ENCODE peak calls at places on chromosomes 11 and 22, in six cellular contexts. T, P, U, I, Q and L are unnamed samples.

GRCh38 chr11:26779466-26779865 is 57.6 kb upstream of the SLC5A12 start:
- DNase-seq in T (no peak), Q (no peak), I (no peak), P (no peak), U (no peak), L (no peak)

GRCh38 chr11:78171951-78172350 is 16.5 kb downstream of the KCTD21 start:
- DNase-seq in T (no peak), P (no peak), I (no peak), U (no peak), Q (no peak), L (no peak)

GRCh38 chr11:28038775-28039174 is 69.2 kb downstream of the KIF18A start:
- DNase-seq in Q (no peak), I (no peak), U (no peak), P (no peak), T (no peak), L (no peak)

GRCh38 chr11:120708511-120709183 is 197.1 kb downstream of the GRIK4 start:
- DNase-seq in I (no peak), T (no peak), P (no peak), U (no peak), Q (no peak), L (no peak)

GRCh38 chr11:71372693-71373657 is 75.2 kb downstream of the DHCR7 start:
- DNase-seq in U (no peak), P (no peak), Q (peak; percentile 14), I (no peak), T (no peak), L (no peak)

GRCh38 chr11:12841946-12842630 is 167.0 kb upstream of the RASSF10 start:
- DNase-seq in T (peak; percentile 58), P (no peak), I (no peak), U (no peak), Q (peak; percentile 22), L (peak; percentile 16)

GRCh38 chr11:31089117-31089516 is 280.4 kb downstream of the DCDC1 start:
- DNase-seq in I (no peak), U (no peak), Q (no peak), T (no peak), P (no peak), L (no peak)

GRCh38 chr11:101600948-101601347 is 17.1 kb upstream of the TRPC6 start:
- DNase-seq in U (no peak), I (no peak), Q (no peak), P (no peak), T (no peak), L (no peak)

GRCh38 chr22:44024288-44024908 is at the start of gene PARVB:
- DNase-seq in P (no peak), Q (peak; percentile 55), U (peak; percentile 17), T (no peak), I (peak; percentile 39), L (peak; percentile 63)

GRCh38 chr11:123268118-123268517 is 73.1 kb upstream of the CLMP start:
- DNase-seq in T (no peak), P (no peak), Q (no peak), I (no peak), U (no peak), L (no peak)

GRCh38 chr11:113550179-113550578 is 75.0 kb upstream of the DRD2 start:
- DNase-seq in P (no peak), U (no peak), T (no peak), Q (no peak), I (no peak), L (no peak)

GRCh38 chr11:106156290-106156937 is 79.0 kb downstream of the AASDHPPT start:
- DNase-seq in P (peak; percentile 34), I (no peak), T (peak; percentile 75), U (no peak), Q (peak; percentile 54), L (peak; percentile 30)

GRCh38 chr11:94199367-94200130 is 70.9 kb downstream of the PANX1 start:
- DNase-seq in I (no peak), Q (no peak), T (no peak), P (no peak), U (no peak), L (no peak)

GRCh38 chr11:109994896-109995295 is 98.3 kb upstream of the ZC3H12C start:
- DNase-seq in T (no peak), Q (no peak), I (no peak), U (no peak), P (no peak), L (no peak)

DNA sequence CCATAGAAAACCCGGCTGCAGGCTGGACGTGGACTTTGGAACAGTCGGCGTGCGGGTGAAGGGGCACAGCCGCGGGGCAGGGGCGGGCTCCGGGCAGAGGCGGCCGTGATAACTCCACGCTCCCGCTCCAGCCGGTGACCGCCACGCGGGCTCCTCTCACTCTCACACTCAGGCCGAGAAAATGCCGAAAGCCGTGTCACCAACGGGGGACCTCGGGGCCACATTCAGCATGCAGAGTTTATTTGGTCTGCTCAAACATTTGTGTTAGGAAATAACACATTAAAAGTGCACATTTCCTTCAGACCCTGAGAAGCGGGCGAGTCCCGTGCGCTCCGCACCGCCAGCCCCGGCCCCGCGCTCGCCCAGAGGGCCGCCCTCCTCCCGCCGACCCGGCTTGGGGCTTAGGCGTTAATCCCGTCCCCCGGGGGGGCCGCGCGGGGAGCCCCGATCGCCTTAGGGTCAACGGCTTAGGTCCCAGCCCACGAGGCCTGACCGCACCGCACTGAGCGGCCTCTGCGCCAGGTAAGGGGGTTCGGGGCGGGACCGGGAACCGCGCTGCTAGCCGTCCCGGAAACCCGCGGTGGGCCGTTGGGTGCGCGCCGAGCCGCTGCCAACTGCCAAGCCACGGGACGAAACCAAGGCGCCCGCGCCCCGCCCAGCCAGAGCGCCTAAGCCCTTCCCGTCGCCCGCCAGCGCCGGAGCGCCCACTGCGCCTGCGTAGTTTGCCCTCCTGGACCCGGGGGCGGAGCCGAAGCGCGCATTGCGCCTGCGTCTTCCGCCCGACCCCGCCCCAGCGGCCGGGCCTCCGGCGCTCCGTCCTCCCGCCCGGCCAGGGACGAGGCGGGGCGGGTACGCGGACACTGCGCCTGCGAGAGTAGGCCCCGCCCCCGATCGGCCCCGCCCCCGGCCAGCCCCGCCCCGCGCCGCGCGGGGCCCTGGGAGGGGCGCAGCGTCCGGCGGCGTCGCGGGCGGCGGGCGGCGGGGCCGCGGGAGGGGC is at the start of gene ZBED4:
- DNase-seq in Q (peak; percentile 97), T (peak; percentile 95), U (peak; percentile 99), I (peak; percentile 95), P (peak; percentile 99), L (peak; percentile 99)
- TF ChIP-seq POLR2A in Q (peak; percentile 74), T (peak; percentile 81), U (peak; percentile 89), I (peak; percentile 90), P (no peak), L (peak; percentile 92)

GRCh38 chr11:65116370-65117205 is 913 bp downstream of the ZNHIT2 start:
- DNase-seq in Q (peak; percentile 70), I (peak; percentile 36), T (peak; percentile 21), P (peak; percentile 42), U (no peak), L (peak; percentile 63)

GRCh38 chr11:65114538-65115171 is 2.8 kb downstream of the ZNHIT2 start:
- DNase-seq in U (no peak), Q (peak; percentile 11), I (no peak), T (no peak), P (no peak), L (no peak)

GRCh38 chr11:65113839-65114238 is 2.2 kb downstream of the TM7SF2 start:
- DNase-seq in I (no peak), Q (peak; percentile 7), U (no peak), P (no peak), T (no peak), L (peak; percentile 64)

GRCh38 chr11:65117206-65118096 is at the start of gene ZNHIT2:
- DNase-seq in I (peak; percentile 100), U (peak; percentile 100), P (peak; percentile 100), T (peak; percentile 100), Q (peak; percentile 99), L (peak; percentile 99)

DNA sequence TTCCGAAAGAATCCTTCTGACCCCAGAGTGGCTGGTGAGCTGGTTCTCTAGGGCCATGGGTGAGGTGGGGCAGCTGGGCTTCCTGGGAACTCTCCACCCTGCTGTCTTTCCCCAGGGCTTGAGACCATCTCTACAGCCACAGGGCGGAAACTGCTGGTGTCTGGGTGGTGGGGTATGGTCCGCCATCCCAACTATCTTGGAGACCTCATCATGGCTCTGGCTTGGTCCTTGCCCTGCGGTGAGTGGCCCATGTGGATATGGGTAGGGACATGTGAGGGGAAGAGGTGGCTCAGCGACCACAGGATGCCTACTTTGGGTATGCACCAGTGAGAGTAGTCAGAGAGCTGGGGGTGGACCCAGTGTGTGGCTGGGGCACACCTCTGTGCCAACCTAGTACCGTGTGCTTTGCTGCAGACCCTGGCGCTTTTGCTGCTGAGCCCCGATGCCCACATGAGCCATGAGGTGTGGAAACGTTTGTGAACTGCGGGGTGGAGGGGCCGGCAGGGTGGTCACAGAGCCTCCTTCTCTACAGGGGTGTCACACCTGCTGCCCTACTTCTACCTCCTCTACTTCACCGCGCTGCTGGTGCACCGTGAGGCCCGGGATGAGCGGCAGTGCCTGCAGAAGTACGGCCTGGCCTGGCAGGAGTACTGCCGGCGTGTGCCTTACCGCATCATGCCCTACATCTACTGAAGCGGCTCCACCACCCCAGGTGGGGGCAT is 2.0 kb downstream of the ZNHIT2 start:
- DNase-seq in I (no peak), T (no peak), U (no peak), P (no peak), Q (peak; percentile 12), L (no peak)
- TF ChIP-seq POLR2A in I (no peak), T (no peak), U (no peak), P (no peak), Q (no peak), L (no peak)

GRCh38 chr11:1035577-1036283 is 788 bp downstream of the MUC6 start:
- DNase-seq in Q (no peak), I (no peak), P (no peak), T (no peak), U (no peak), L (no peak)

GRCh38 chr11:1034456-1035295 is 1.8 kb downstream of the MUC6 start:
- DNase-seq in P (no peak), Q (no peak), I (no peak), U (no peak), T (no peak), L (no peak)

GRCh38 chr11:1032310-1032891 is 4.1 kb downstream of the MUC6 start:
- DNase-seq in Q (no peak), P (no peak), I (no peak), T (no peak), U (no peak), L (no peak)

GRCh38 chr11:1033016-1033798 is 3.3 kb downstream of the MUC6 start:
- DNase-seq in Q (no peak), T (no peak), P (no peak), I (no peak), U (no peak), L (no peak)

GRCh38 chr11:1034001-1034400 is 2.5 kb downstream of the MUC6 start:
- DNase-seq in P (no peak), Q (no peak), T (no peak), I (no peak), U (no peak), L (no peak)
- TF ChIP-seq POLR2A in P (no peak), Q (no peak), T (no peak), I (no peak), U (no peak), L (no peak)

DNA sequence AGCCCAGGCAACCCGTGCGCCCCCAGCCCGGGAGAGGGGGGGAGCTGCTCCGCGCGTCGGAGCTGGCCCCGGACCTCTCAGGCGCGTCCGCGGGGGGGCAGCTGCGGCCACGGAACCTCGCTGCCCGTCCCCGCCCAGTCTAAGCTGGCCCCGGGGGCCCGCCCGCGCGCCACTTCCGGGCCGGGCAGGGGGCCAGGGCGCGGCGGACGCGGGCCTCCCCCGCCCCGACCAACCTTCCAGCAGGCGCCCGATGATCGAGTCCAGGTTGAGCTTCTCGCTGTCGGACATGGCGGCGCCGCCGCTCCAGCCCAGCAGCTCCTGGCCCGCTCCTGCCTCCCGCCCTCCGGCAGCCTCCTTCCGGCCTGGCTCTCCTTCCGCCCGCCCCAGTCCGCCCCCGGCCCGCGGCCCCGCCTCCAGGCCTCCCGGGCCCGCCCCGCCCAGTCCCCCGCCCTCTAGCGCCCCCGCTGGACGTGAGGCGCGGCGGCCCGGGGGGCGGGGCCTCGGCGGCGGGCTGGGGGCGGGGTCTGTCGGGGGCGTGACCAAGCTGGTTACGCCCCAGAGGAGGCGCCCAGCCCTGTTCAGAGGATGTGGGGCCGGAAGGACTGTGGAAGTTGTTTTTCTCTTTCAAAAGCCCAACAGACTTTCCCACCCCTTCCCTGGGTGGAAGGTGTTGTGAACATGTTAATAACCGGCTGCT is at the start of gene PPP1CA:
- DNase-seq in T (peak; percentile 89), I (peak; percentile 87), U (peak; percentile 93), Q (peak; percentile 93), P (peak; percentile 93), L (peak; percentile 93)
- TF ChIP-seq POLR2A in T (peak; percentile 46), I (peak; percentile 85), U (peak; percentile 79), Q (peak; percentile 80), P (no peak), L (peak; percentile 53)